ENCODE peak calls at places on chromosomes 5 and 9, in five cellular contexts. One of them, this sample, is unnamed.

GRCh38 chr5:131281868-131282234 is 18.0 kb downstream of the CDC42SE2 start:
- DNase-seq in HFF-Myc: no peak
- DNase-seq in CD4-positive, alpha-beta T cell: no peak
- DNase-seq in small intestine: no peak
- DNase-seq in AG08395: no peak
- DNase-seq in this sample: no peak

GRCh38 chr9:95017062-95017461 is 290.6 kb downstream of the AOPEP start:
- DNase-seq in small intestine: no peak
- DNase-seq in AG08395: no peak
- DNase-seq in HFF-Myc: no peak
- DNase-seq in CD4-positive, alpha-beta T cell: no peak
- DNase-seq in this sample: no peak

GRCh38 chr5:177085985-177086917 is at the start of gene FGFR4:
- DNase-seq in HFF-Myc: no peak
- DNase-seq in CD4-positive, alpha-beta T cell: peak
- DNase-seq in AG08395: peak
- DNase-seq in small intestine: peak
- DNase-seq in this sample: peak

GRCh38 chr5:131265318-131265803 is 1.5 kb downstream of the CDC42SE2 start:
- DNase-seq in CD4-positive, alpha-beta T cell: no peak
- DNase-seq in small intestine: peak
- DNase-seq in HFF-Myc: no peak
- DNase-seq in AG08395: no peak
- DNase-seq in this sample: no peak

GRCh38 chr5:82734291-82734690 is 342.9 kb downstream of the TMEM167A start:
- DNase-seq in CD4-positive, alpha-beta T cell: no peak
- DNase-seq in small intestine: no peak
- DNase-seq in HFF-Myc: no peak
- DNase-seq in AG08395: no peak
- DNase-seq in this sample: no peak

GRCh38 chr9:90953200-90953599 is 151.6 kb downstream of the SYK start:
- DNase-seq in AG08395: no peak
- DNase-seq in HFF-Myc: no peak
- DNase-seq in CD4-positive, alpha-beta T cell: no peak
- DNase-seq in small intestine: no peak
- DNase-seq in this sample: no peak

GRCh38 chr9:98781588-98782383 is 14.6 kb downstream of the ANKS6 start:
- DNase-seq in AG08395: no peak
- DNase-seq in CD4-positive, alpha-beta T cell: no peak
- DNase-seq in small intestine: peak
- DNase-seq in HFF-Myc: no peak
- DNase-seq in this sample: no peak

GRCh38 chr9:33489070-33489469 is 15.3 kb upstream of the NOL6 start:
- DNase-seq in small intestine: no peak
- DNase-seq in HFF-Myc: no peak
- DNase-seq in AG08395: peak
- DNase-seq in CD4-positive, alpha-beta T cell: no peak
- DNase-seq in this sample: no peak

GRCh38 chr5:149381986-149382338 is 2.9 kb upstream of the IL17B start:
- DNase-seq in AG08395: peak
- DNase-seq in small intestine: peak
- DNase-seq in HFF-Myc: no peak
- DNase-seq in CD4-positive, alpha-beta T cell: peak
- DNase-seq in this sample: peak

GRCh38 chr9:82148849-82149544 is 160.4 kb downstream of the SPATA31D1 start:
- DNase-seq in AG08395: peak
- DNase-seq in CD4-positive, alpha-beta T cell: no peak
- DNase-seq in small intestine: no peak
- DNase-seq in HFF-Myc: peak
- DNase-seq in this sample: no peak

GRCh38 chr5:116856271-116856670 is 281.6 kb upstream of the SEMA6A start:
- DNase-seq in small intestine: no peak
- DNase-seq in AG08395: no peak
- DNase-seq in HFF-Myc: no peak
- DNase-seq in CD4-positive, alpha-beta T cell: no peak
- DNase-seq in this sample: no peak

GRCh38 chr5:157451806-157452205 is 8.2 kb upstream of the NIPAL4 start:
- DNase-seq in CD4-positive, alpha-beta T cell: no peak
- DNase-seq in AG08395: no peak
- DNase-seq in HFF-Myc: no peak
- DNase-seq in small intestine: no peak
- DNase-seq in this sample: no peak

This sample was measured in D721Med.